ENCODE peak calls at places on chromosomes 3 and 15, in eight cellular contexts. One of them, this sample, is unnamed.

GRCh38 chr3:173920386-173920785 is 522.8 kb downstream of the NLGN1 start:
- DNase-seq in breast epithelium: no peak
- DNase-seq in HCT116: no peak
- DNase-seq in SK-N-SH: no peak
- DNase-seq in transverse colon: no peak
- DNase-seq in GM12891: no peak
- DNase-seq in HepG2: no peak
- DNase-seq in H1: no peak
- DNase-seq in this sample: no peak

GRCh38 chr15:23422099-23422945 is 24.7 kb downstream of the GOLGA6L2 start:
- DNase-seq in H1: no peak
- DNase-seq in HCT116: no peak
- DNase-seq in SK-N-SH: no peak
- DNase-seq in breast epithelium: no peak
- DNase-seq in HepG2: no peak
- DNase-seq in transverse colon: no peak
- DNase-seq in GM12891: no peak
- DNase-seq in this sample: no peak

GRCh38 chr3:65335587-65335986 is 647.8 kb upstream of the ADAMTS9 start:
- DNase-seq in transverse colon: no peak
- DNase-seq in HCT116: no peak
- DNase-seq in breast epithelium: no peak
- DNase-seq in HepG2: no peak
- DNase-seq in H1: no peak
- DNase-seq in SK-N-SH: no peak
- DNase-seq in GM12891: no peak
- DNase-seq in this sample: no peak

GRCh38 chr3:63588897-63589296 is 63.6 kb upstream of the SNTN start:
- DNase-seq in breast epithelium: no peak
- DNase-seq in SK-N-SH: no peak
- DNase-seq in HepG2: no peak
- DNase-seq in HCT116: no peak
- DNase-seq in H1: no peak
- DNase-seq in GM12891: no peak
- DNase-seq in transverse colon: no peak
- DNase-seq in this sample: no peak

GRCh38 chr3:170830580-170830979 is 39.4 kb downstream of the RPL22L1 start:
- DNase-seq in H1: no peak
- DNase-seq in GM12891: no peak
- DNase-seq in SK-N-SH: no peak
- DNase-seq in breast epithelium: no peak
- DNase-seq in HCT116: no peak
- DNase-seq in HepG2: no peak
- DNase-seq in transverse colon: no peak
- DNase-seq in this sample: no peak

GRCh38 chr3:184783309-184783708 is 28.7 kb upstream of the VPS8 start:
- DNase-seq in SK-N-SH: no peak
- DNase-seq in HepG2: no peak
- DNase-seq in H1: no peak
- DNase-seq in breast epithelium: no peak
- DNase-seq in transverse colon: no peak
- DNase-seq in HCT116: no peak
- DNase-seq in GM12891: no peak
- DNase-seq in this sample: no peak

GRCh38 chr3:24199775-24200247 is 254.7 kb downstream of the NR1D2 start:
- DNase-seq in breast epithelium: no peak
- DNase-seq in H1: no peak
- DNase-seq in GM12891: no peak
- DNase-seq in transverse colon: no peak
- DNase-seq in HepG2: no peak
- DNase-seq in SK-N-SH: peak
- DNase-seq in HCT116: no peak
- DNase-seq in this sample: no peak

GRCh38 chr3:8595252-8595934 is 49.2 kb downstream of the SSUH2 start:
- DNase-seq in transverse colon: no peak
- DNase-seq in HCT116: no peak
- DNase-seq in HepG2: no peak
- DNase-seq in H1: no peak
- DNase-seq in GM12891: no peak
- DNase-seq in SK-N-SH: no peak
- DNase-seq in breast epithelium: no peak
- DNase-seq in this sample: no peak

GRCh38 chr15:82742134-82742533 is 32.5 kb upstream of the AP3B2 start:
- DNase-seq in HCT116: no peak
- DNase-seq in HepG2: no peak
- DNase-seq in transverse colon: no peak
- DNase-seq in H1: no peak
- DNase-seq in SK-N-SH: no peak
- DNase-seq in GM12891: no peak
- DNase-seq in breast epithelium: peak
- DNase-seq in this sample: no peak

GRCh38 chr15:47990821-47991220 is 130.0 kb upstream of the SLC24A5 start:
- DNase-seq in SK-N-SH: no peak
- DNase-seq in breast epithelium: no peak
- DNase-seq in HCT116: no peak
- DNase-seq in GM12891: no peak
- DNase-seq in transverse colon: no peak
- DNase-seq in HepG2: no peak
- DNase-seq in H1: no peak
- DNase-seq in this sample: no peak

GRCh38 chr3:178284180-178284579 is 252.1 kb upstream of the KCNMB2 start:
- DNase-seq in breast epithelium: no peak
- DNase-seq in GM12891: no peak
- DNase-seq in SK-N-SH: no peak
- DNase-seq in transverse colon: no peak
- DNase-seq in H1: no peak
- DNase-seq in HCT116: no peak
- DNase-seq in HepG2: no peak
- DNase-seq in this sample: no peak

GRCh38 chr3:107416138-107416537 is 38.9 kb downstream of the CCDC54 start:
- DNase-seq in H1: no peak
- DNase-seq in breast epithelium: no peak
- DNase-seq in GM12891: no peak
- DNase-seq in SK-N-SH: no peak
- DNase-seq in HCT116: no peak
- DNase-seq in HepG2: no peak
- DNase-seq in transverse colon: no peak
- DNase-seq in this sample: no peak

GRCh38 chr15:85019815-85020590 is 38.3 kb downstream of the PDE8A start:
- DNase-seq in GM12891: no peak
- DNase-seq in transverse colon: no peak
- DNase-seq in breast epithelium: no peak
- DNase-seq in HepG2: no peak
- DNase-seq in H1: no peak
- DNase-seq in SK-N-SH: no peak
- DNase-seq in HCT116: no peak
- DNase-seq in this sample: no peak

GRCh38 chr15:88992912-88993376 is 79.8 kb upstream of the MFGE8 start:
- DNase-seq in HepG2: no peak
- DNase-seq in breast epithelium: no peak
- DNase-seq in transverse colon: no peak
- DNase-seq in SK-N-SH: no peak
- DNase-seq in HCT116: no peak
- DNase-seq in GM12891: no peak
- DNase-seq in H1: no peak
- DNase-seq in this sample: no peak

GRCh38 chr3:66196633-66197032 is 24.2 kb upstream of the SLC25A26 start:
- DNase-seq in H1: no peak
- DNase-seq in GM12891: no peak
- DNase-seq in transverse colon: no peak
- DNase-seq in breast epithelium: no peak
- DNase-seq in HepG2: no peak
- DNase-seq in SK-N-SH: no peak
- DNase-seq in HCT116: no peak
- DNase-seq in this sample: no peak

GRCh38 chr15:35545825-35546580 is at the start of gene DPH6:
- DNase-seq in H1: no peak
- DNase-seq in transverse colon: peak
- DNase-seq in breast epithelium: peak
- DNase-seq in HCT116: peak
- DNase-seq in SK-N-SH: peak
- DNase-seq in GM12891: peak
- DNase-seq in HepG2: peak
- DNase-seq in this sample: peak

GRCh38 chr3:77321646-77322045 is 281.7 kb downstream of the ROBO2 start:
- DNase-seq in transverse colon: no peak
- DNase-seq in H1: no peak
- DNase-seq in SK-N-SH: no peak
- DNase-seq in HCT116: no peak
- DNase-seq in GM12891: no peak
- DNase-seq in HepG2: peak
- DNase-seq in breast epithelium: no peak
- DNase-seq in this sample: no peak

GRCh38 chr3:97970131-97970530 is 2.1 kb downstream of the RIOX2 start:
- DNase-seq in H1: no peak
- DNase-seq in HepG2: no peak
- DNase-seq in HCT116: no peak
- DNase-seq in GM12891: no peak
- DNase-seq in SK-N-SH: no peak
- DNase-seq in breast epithelium: no peak
- DNase-seq in transverse colon: no peak
- DNase-seq in this sample: no peak

GRCh38 chr3:32246079-32246675 is 7.7 kb downstream of the CMTM8 start:
- DNase-seq in SK-N-SH: no peak
- DNase-seq in transverse colon: no peak
- DNase-seq in H1: no peak
- DNase-seq in HCT116: no peak
- DNase-seq in HepG2: no peak
- DNase-seq in GM12891: no peak
- DNase-seq in breast epithelium: no peak
- DNase-seq in this sample: no peak

GRCh38 chr15:65954289-65954741 is 85.0 kb downstream of the RAB11A start:
- DNase-seq in HCT116: peak
- DNase-seq in H1: peak
- DNase-seq in HepG2: no peak
- DNase-seq in transverse colon: no peak
- DNase-seq in GM12891: no peak
- DNase-seq in breast epithelium: peak
- DNase-seq in SK-N-SH: peak
- DNase-seq in this sample: no peak

DNA sequence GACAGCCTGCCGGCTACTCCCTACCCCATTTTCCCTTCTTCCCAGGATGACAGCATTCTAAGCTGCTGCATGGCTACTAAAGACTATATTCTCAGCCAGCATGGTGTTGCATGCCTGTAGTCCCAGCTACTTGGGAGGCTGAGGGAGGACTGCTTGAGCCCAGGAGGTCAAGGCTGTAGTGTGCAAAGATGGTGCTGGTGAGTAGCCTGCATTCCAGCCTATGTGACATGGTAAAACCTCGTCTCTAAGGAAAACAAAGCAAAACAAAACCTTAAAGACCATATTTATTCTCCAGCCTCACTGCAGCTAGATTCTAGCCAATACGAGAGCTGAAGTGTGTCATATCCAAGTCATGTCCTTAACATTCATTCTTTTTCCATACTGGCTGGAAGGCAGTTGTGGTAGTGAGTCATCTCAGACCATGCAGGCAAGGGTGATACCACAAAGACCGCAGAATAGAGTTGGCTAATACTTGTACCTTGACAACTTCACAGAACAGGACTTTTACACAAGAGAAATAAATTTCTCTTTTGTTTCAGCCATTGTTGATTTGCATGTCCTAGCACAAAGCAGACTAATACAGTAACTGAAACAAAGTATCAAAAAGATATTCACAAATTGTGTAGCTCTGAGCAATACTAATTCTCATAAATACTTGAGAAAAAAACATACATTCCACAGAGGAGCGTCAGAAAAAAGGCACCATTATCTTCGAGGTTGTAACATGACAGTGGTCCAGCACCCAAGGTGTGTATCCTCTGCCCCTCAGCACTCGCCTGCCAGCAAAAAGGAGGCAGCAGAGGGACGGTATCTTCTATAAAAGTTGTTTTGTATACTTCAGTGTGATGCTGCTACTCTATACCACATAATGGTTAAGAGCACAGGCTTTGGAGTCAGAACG is 14.8 kb downstream of the PBRM1 start:
- DNase-seq in GM12891: no peak
- DNase-seq in transverse colon: no peak
- DNase-seq in breast epithelium: no peak
- DNase-seq in HCT116: peak
- DNase-seq in HepG2: peak
- DNase-seq in H1: no peak
- DNase-seq in SK-N-SH: no peak
- DNase-seq in this sample: no peak
- TF ChIP-seq POLR2AphosphoS5 in GM12891: no peak
- TF ChIP-seq POLR2AphosphoS5 in transverse colon: peak
- TF ChIP-seq POLR2AphosphoS5 in breast epithelium: no peak
- TF ChIP-seq POLR2AphosphoS5 in HCT116: peak
- TF ChIP-seq POLR2AphosphoS5 in HepG2: no peak
- TF ChIP-seq POLR2AphosphoS5 in H1: no peak
- TF ChIP-seq POLR2AphosphoS5 in SK-N-SH: no peak
- TF ChIP-seq POLR2AphosphoS5 in this sample: no peak

GRCh38 chr3:191030491-191030890 is 168.0 kb upstream of the GMNC start:
- DNase-seq in transverse colon: no peak
- DNase-seq in HepG2: no peak
- DNase-seq in breast epithelium: no peak
- DNase-seq in GM12891: no peak
- DNase-seq in SK-N-SH: no peak
- DNase-seq in HCT116: no peak
- DNase-seq in H1: no peak
- DNase-seq in this sample: no peak
- TF ChIP-seq POLR2AphosphoS5 in transverse colon: no peak
- TF ChIP-seq POLR2AphosphoS5 in HepG2: no peak
- TF ChIP-seq POLR2AphosphoS5 in breast epithelium: no peak
- TF ChIP-seq POLR2AphosphoS5 in GM12891: no peak
- TF ChIP-seq POLR2AphosphoS5 in SK-N-SH: no peak
- TF ChIP-seq POLR2AphosphoS5 in HCT116: no peak
- TF ChIP-seq POLR2AphosphoS5 in H1: no peak
- TF ChIP-seq POLR2AphosphoS5 in this sample: no peak

GRCh38 chr3:193464889-193465288 is 86.3 kb upstream of the ATP13A5 start:
- DNase-seq in H1: no peak
- DNase-seq in transverse colon: no peak
- DNase-seq in GM12891: no peak
- DNase-seq in SK-N-SH: no peak
- DNase-seq in breast epithelium: no peak
- DNase-seq in HCT116: no peak
- DNase-seq in HepG2: no peak
- DNase-seq in this sample: no peak

GRCh38 chr3:193474446-193474845 is 80.2 kb downstream of the ATP13A4 start:
- DNase-seq in breast epithelium: no peak
- DNase-seq in H1: no peak
- DNase-seq in HepG2: no peak
- DNase-seq in SK-N-SH: no peak
- DNase-seq in HCT116: no peak
- DNase-seq in transverse colon: no peak
- DNase-seq in GM12891: no peak
- DNase-seq in this sample: no peak

GRCh38 chr3:193465992-193466618 is 87.6 kb upstream of the ATP13A5 start:
- DNase-seq in GM12891: no peak
- DNase-seq in HepG2: no peak
- DNase-seq in HCT116: no peak
- DNase-seq in transverse colon: no peak
- DNase-seq in SK-N-SH: no peak
- DNase-seq in H1: no peak
- DNase-seq in breast epithelium: no peak
- DNase-seq in this sample: no peak

GRCh38 chr3:193470710-193471109 is 84.0 kb downstream of the ATP13A4 start:
- DNase-seq in HCT116: no peak
- DNase-seq in H1: no peak
- DNase-seq in HepG2: no peak
- DNase-seq in GM12891: no peak
- DNase-seq in breast epithelium: no peak
- DNase-seq in SK-N-SH: no peak
- DNase-seq in transverse colon: no peak
- DNase-seq in this sample: no peak
- TF ChIP-seq POLR2AphosphoS5 in HCT116: no peak
- TF ChIP-seq POLR2AphosphoS5 in H1: no peak
- TF ChIP-seq POLR2AphosphoS5 in HepG2: no peak
- TF ChIP-seq POLR2AphosphoS5 in GM12891: no peak
- TF ChIP-seq POLR2AphosphoS5 in breast epithelium: no peak
- TF ChIP-seq POLR2AphosphoS5 in SK-N-SH: no peak
- TF ChIP-seq POLR2AphosphoS5 in transverse colon: no peak
- TF ChIP-seq POLR2AphosphoS5 in this sample: no peak

GRCh38 chr3:37377670-37378069 is 203.3 kb upstream of the LRRFIP2 start:
- DNase-seq in transverse colon: no peak
- DNase-seq in H1: no peak
- DNase-seq in GM12891: no peak
- DNase-seq in HepG2: no peak
- DNase-seq in HCT116: no peak
- DNase-seq in SK-N-SH: no peak
- DNase-seq in breast epithelium: no peak
- DNase-seq in this sample: no peak
- TF ChIP-seq POLR2AphosphoS5 in transverse colon: no peak
- TF ChIP-seq POLR2AphosphoS5 in H1: no peak
- TF ChIP-seq POLR2AphosphoS5 in GM12891: no peak
- TF ChIP-seq POLR2AphosphoS5 in HepG2: no peak
- TF ChIP-seq POLR2AphosphoS5 in HCT116: no peak
- TF ChIP-seq POLR2AphosphoS5 in SK-N-SH: no peak
- TF ChIP-seq POLR2AphosphoS5 in breast epithelium: no peak
- TF ChIP-seq POLR2AphosphoS5 in this sample: no peak

This sample was measured in GM12892.